ENCODE peak calls at places on chromosomes 3 and 15, in nine cellular contexts. V is upper lobe of right lung, T is mesothelial cell of epicardium, S is neural progenitor cell, P is IMR-90, F is upper lobe of left lung, M is neural crest cell, I is left ventricle myocardium inferior, K is thoracic aorta. W is an unnamed sample.

GRCh38 chr3:18898911-18899310 is 249.4 kb upstream of the KCNH8 start:
- DNase-seq in V (no peak), T (no peak), S (no peak), P (no peak), F (no peak), M (no peak), I (no peak), K (no peak), W (no peak)

GRCh38 chr3:43922374-43922773 is 231.6 kb downstream of the ABHD5 start:
- DNase-seq in V (no peak), T (no peak), S (no peak), P (no peak), F (no peak), M (no peak), I (no peak), K (no peak), W (peak)

GRCh38 chr15:58952751-58953150 is 19.3 kb upstream of the SLTM start:
- DNase-seq in V (no peak), T (no peak), S (no peak), P (peak), F (no peak), M (no peak), I (no peak), K (no peak), W (peak)

GRCh38 chr3:160049570-160049969 is 60.9 kb downstream of the IL12A start:
- DNase-seq in V (no peak), T (no peak), S (no peak), P (no peak), F (no peak), M (no peak), I (no peak), K (no peak), W (no peak)

GRCh38 chr3:111999924-112000835 is 1.5 kb downstream of the TAGLN3 start:
- DNase-seq in V (no peak), T (no peak), S (no peak), P (peak), F (no peak), M (no peak), I (no peak), K (no peak), W (no peak)

GRCh38 chr3:8778475-8778874 is 9.1 kb upstream of the OXTR start:
- DNase-seq in V (no peak), T (no peak), S (no peak), P (peak), F (no peak), M (no peak), I (no peak), K (no peak), W (no peak)

GRCh38 chr3:100590840-100591147 is 18.6 kb upstream of the ADGRG7 start:
- DNase-seq in V (no peak), T (no peak), S (no peak), P (no peak), F (no peak), M (no peak), I (no peak), K (no peak), W (no peak)

GRCh38 chr15:99511865-99512632 is 53.7 kb upstream of the MEF2A start:
- DNase-seq in V (no peak), T (no peak), S (no peak), P (no peak), F (no peak), M (no peak), I (no peak), K (no peak), W (no peak)

GRCh38 chr15:38555686-38556334 is 8.8 kb downstream of the RASGRP1 start:
- DNase-seq in V (no peak), T (no peak), S (no peak), P (peak), F (no peak), M (no peak), I (no peak), K (no peak), W (peak)

GRCh38 chr15:69734699-69735098 is 282.1 kb downstream of the RPLP1 start:
- DNase-seq in V (no peak), T (no peak), S (no peak), P (no peak), F (no peak), M (no peak), I (no peak), K (no peak), W (no peak)

GRCh38 chr3:57017481-57017880 is 43.0 kb upstream of the SPATA12 start:
- DNase-seq in V (no peak), T (no peak), S (no peak), P (no peak), F (peak), M (no peak), I (no peak), K (no peak), W (peak)

GRCh38 chr3:132723024-132723462 is 834 bp upstream of the NPHP3 start:
- DNase-seq in V (no peak), T (no peak), S (no peak), P (no peak), F (no peak), M (no peak), I (no peak), K (no peak), W (no peak)

GRCh38 chr15:66163553-66163952 is 90.0 kb downstream of the MEGF11 start:
- DNase-seq in V (no peak), T (no peak), S (no peak), P (no peak), F (no peak), M (no peak), I (no peak), K (no peak), W (no peak)

GRCh38 chr3:129644836-129645235 is 38.4 kb upstream of the PLXND1 start:
- DNase-seq in V (no peak), T (no peak), S (no peak), P (no peak), F (no peak), M (no peak), I (no peak), K (no peak), W (no peak)

GRCh38 chr3:150885535-150885934 is 19.7 kb downstream of the MINDY4B start:
- DNase-seq in V (no peak), T (no peak), S (no peak), P (no peak), F (no peak), M (no peak), I (no peak), K (no peak), W (no peak)

GRCh38 chr15:43189296-43189695 is 4.1 kb downstream of the CCNDBP1 start:
- DNase-seq in V (no peak), T (no peak), S (no peak), P (peak), F (no peak), M (no peak), I (no peak), K (no peak), W (no peak)

GRCh38 chr3:134652409-134652831 is 1.6 kb upstream of the KY start:
- DNase-seq in V (no peak), T (no peak), S (no peak), P (peak), F (peak), M (no peak), I (no peak), K (no peak), W (peak)

GRCh38 chr15:42735382-42736165 is 1.4 kb downstream of the CDAN1 start:
- DNase-seq in V (no peak), T (no peak), S (no peak), P (no peak), F (no peak), M (no peak), I (no peak), K (no peak), W (no peak)

GRCh38 chr15:58864602-58865419 is 68.7 kb downstream of the SLTM start:
- DNase-seq in V (peak), T (no peak), S (peak), P (no peak), F (peak), M (no peak), I (peak), K (no peak), W (peak)

GRCh38 chr3:12464181-12464580 is 20.1 kb upstream of the TSEN2 start:
- DNase-seq in V (no peak), T (no peak), S (no peak), P (no peak), F (no peak), M (no peak), I (no peak), K (no peak), W (no peak)

GRCh38 chr3:32501785-32502088 is 915 bp downstream of the CMTM6 start:
- DNase-seq in V (no peak), T (no peak), S (no peak), P (no peak), F (no peak), M (no peak), I (no peak), K (no peak), W (no peak)

GRCh38 chr3:32502944-32503286 is 263 bp upstream of the CMTM6 start:
- DNase-seq in V (no peak), T (no peak), S (no peak), P (no peak), F (no peak), M (no peak), I (no peak), K (no peak), W (no peak)

GRCh38 chr3:32500225-32500624 is 2.4 kb downstream of the CMTM6 start:
- DNase-seq in V (no peak), T (no peak), S (no peak), P (peak), F (no peak), M (no peak), I (no peak), K (no peak), W (no peak)

GRCh38 chr3:32502089-32502943 is at the start of gene CMTM6:
- DNase-seq in V (peak), T (peak), S (peak), P (peak), F (peak), M (peak), I (peak), K (peak), W (peak)

GRCh38 chr3:32500880-32501784 is 1.5 kb downstream of the CMTM6 start:
- DNase-seq in V (peak), T (no peak), S (no peak), P (no peak), F (no peak), M (no peak), I (no peak), K (no peak), W (no peak)
- TF ChIP-seq CTCF in V (no peak), T (no peak), S (no peak), P (no peak), F (no peak), M (no peak), I (no peak), K (no peak), W (no peak)

GRCh38 chr3:154745925-154746324 is 315.9 kb upstream of the GPR149 start:
- DNase-seq in V (no peak), T (no peak), S (no peak), P (no peak), F (no peak), M (no peak), I (no peak), K (no peak), W (no peak)
- TF ChIP-seq CTCF in V (no peak), T (no peak), S (no peak), P (no peak), F (no peak), M (no peak), I (no peak), K (no peak), W (peak)

DNA sequence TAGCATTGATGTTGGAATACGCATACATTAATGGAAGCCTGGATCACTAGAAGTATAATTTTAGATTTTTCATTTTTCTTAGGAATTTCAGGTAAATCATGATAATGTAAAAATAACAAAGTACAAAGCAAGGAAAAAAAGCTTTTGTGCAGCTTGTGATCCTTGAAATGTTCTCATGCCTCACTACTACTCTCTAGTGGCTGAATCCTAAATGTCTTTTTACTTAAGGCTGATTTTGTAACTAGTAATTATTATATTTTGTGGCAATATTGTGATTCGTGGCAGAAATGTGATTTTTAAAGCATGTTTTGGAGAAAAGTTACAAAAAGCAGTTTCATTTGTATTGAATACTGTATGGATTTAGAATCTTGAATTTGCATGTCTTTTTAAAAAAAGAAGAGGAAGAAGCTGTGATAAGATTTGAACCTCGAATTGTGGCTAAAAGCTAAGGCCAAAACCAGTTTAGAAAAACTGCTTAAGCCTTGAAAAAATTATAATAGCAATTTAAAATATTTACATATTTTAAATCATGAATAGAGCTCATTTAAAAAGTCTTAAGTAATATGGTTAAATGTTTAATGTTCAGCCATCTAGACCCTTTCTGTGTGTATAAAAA is 39.0 kb downstream of the U2SURP start:
- DNase-seq in V (no peak), T (no peak), S (peak), P (peak), F (no peak), M (no peak), I (no peak), K (no peak), W (peak)
- TF ChIP-seq CTCF in V (peak), T (no peak), S (peak), P (peak), F (no peak), M (peak), I (peak), K (peak), W (peak)

DNA sequence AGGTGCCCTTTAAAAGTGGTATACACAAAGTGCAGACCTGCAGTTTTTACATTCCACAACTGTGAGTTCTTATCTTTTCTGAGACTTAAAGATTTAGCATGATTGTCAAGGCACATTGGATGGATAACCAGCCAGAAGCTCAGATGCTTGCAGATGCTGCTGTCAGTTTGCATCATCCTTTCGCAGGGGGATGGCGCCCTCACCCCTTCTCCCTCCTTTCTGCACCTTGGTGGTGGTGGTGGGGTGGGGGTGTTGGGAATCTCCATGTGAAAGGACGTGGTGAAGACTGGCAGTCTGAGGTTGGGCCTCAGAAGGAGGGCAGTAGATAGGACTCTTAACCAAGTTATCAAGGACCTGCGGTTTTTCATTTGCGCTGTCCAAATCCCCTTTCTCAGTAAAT is 309.6 kb upstream of the SEMA6D start:
- DNase-seq in V (no peak), T (no peak), S (peak), P (no peak), F (no peak), M (no peak), I (no peak), K (no peak), W (no peak)
- TF ChIP-seq CTCF in V (no peak), T (no peak), S (no peak), P (no peak), F (no peak), M (no peak), I (no peak), K (no peak), W (no peak)

GRCh38 chr3:119809249-119810017 is 27.5 kb downstream of the NR1I2 start:
- DNase-seq in V (no peak), T (no peak), S (no peak), P (no peak), F (no peak), M (no peak), I (no peak), K (no peak), W (no peak)
- TF ChIP-seq CTCF in V (no peak), T (no peak), S (no peak), P (no peak), F (no peak), M (no peak), I (no peak), K (no peak), W (no peak)

GRCh38 chr3:155012584-155012983 is 67.5 kb upstream of the MME start:
- DNase-seq in V (no peak), T (no peak), S (no peak), P (no peak), F (no peak), M (no peak), I (no peak), K (no peak), W (no peak)
- TF ChIP-seq CTCF in V (no peak), T (no peak), S (no peak), P (no peak), F (no peak), M (no peak), I (no peak), K (no peak), W (no peak)

GRCh38 chr3:108713801-108714200 is 43.4 kb downstream of the RETNLB start:
- DNase-seq in V (no peak), T (no peak), S (no peak), P (no peak), F (no peak), M (no peak), I (no peak), K (no peak), W (no peak)
- TF ChIP-seq CTCF in V (no peak), T (no peak), S (no peak), P (no peak), F (no peak), M (no peak), I (no peak), K (no peak), W (no peak)

GRCh38 chr3:1087066-1087555 is 5.7 kb upstream of the CNTN6 start:
- DNase-seq in V (peak), T (no peak), S (peak), P (peak), F (peak), M (no peak), I (no peak), K (no peak), W (peak)
- TF ChIP-seq CTCF in V (peak), T (no peak), S (peak), P (no peak), F (no peak), M (peak), I (no peak), K (no peak), W (peak)

DNA sequence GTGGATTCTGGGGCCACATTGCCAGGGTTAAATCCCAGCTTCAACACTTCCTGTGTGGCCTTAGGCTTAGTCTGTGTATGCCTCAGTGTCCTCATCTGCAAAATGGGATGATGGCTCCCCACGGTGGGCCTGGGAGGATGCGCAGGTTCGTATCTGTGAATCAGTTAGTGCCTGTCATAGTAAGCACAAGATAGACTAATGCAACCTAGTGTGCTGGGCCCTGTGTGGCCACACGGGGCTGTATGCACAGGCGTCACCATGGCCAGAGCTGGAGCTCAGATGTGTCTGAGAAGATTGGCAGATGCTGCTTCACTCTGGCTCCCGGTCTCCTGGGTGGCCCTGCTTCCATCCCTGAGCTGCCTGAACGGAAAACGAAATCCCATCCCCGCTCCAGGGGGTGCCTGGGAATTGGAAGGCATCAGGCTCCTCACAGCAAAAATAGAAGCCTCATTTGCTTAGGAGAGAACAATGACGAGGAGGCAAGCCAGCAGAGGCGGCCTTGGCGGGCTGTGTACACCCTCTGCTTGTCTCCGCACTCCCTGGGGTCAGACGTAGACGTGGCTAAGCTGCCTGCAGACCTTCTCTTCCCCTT is 103.6 kb downstream of the APBA2 start:
- DNase-seq in V (peak), T (no peak), S (peak), P (peak), F (no peak), M (no peak), I (no peak), K (no peak), W (no peak)
- TF ChIP-seq CTCF in V (no peak), T (no peak), S (peak), P (peak), F (no peak), M (no peak), I (no peak), K (no peak), W (no peak)

DNA sequence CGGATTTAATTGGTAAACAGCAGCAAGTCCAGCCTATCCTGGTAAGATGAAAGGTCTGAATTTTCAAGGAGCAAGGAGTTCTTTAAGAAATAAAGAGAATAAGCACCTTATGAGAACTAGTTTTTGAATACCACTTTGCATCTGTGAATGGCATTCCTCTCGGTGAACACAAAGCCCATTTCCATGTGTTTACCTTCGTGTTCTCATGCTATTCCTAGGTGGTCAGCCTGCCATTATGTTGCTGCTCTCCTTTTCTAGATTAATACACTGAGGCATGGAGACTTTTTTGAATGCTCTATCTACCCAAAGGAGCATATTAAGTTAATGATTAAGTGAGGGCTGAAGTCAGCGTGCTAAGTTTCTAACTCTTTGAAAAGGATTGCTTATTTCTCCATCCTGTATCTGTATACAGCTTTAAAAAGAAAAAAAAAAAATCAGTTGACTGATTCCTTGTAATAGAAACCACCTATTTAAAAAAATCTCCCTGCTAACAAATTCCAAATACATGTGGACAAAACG is 394.5 kb downstream of the MECOM start:
- DNase-seq in V (no peak), T (no peak), S (peak), P (no peak), F (no peak), M (no peak), I (no peak), K (no peak), W (no peak)
- TF ChIP-seq CTCF in V (no peak), T (no peak), S (no peak), P (no peak), F (no peak), M (no peak), I (no peak), K (no peak), W (no peak)